ENCODE peak calls at places on chromosomes 16 and 17, in six cellular contexts. V is GM12878, S is stomach, U is ovary, K is lower leg skin, J is right lobe of liver. Y is an unnamed sample.

GRCh38 chr17:22692066-22692800 is 999.9 kb downstream of the KCNJ18 start:
- DNase-seq in S (no peak), J (no peak), U (no peak), K (no peak), V (no peak), Y (no peak)

GRCh38 chr16:68384293-68385255 is 63.7 kb downstream of the SMPD3 start:
- DNase-seq in J (peak), S (no peak), U (no peak), V (no peak), K (no peak), Y (no peak)

GRCh38 chr16:11389083-11389482 is 43.8 kb downstream of the RMI2 start:
- DNase-seq in K (no peak), J (no peak), S (no peak), U (no peak), V (no peak), Y (no peak)

GRCh38 chr17:9906616-9907015 is 1.5 kb upstream of the RCVRN start:
- DNase-seq in J (no peak), K (no peak), S (no peak), U (no peak), V (no peak), Y (no peak)

GRCh38 chr17:21271767-21272166 is 12.7 kb upstream of the MAP2K3 start:
- DNase-seq in K (peak), V (no peak), J (no peak), S (no peak), U (no peak), Y (peak)

GRCh38 chr17:7238418-7239090 is 703 bp downstream of the PHF23 start:
- DNase-seq in K (no peak), V (no peak), J (no peak), S (no peak), U (peak), Y (peak)

GRCh38 chr17:42067371-42068180 is 17.2 kb upstream of the C17orf113 start:
- DNase-seq in V (no peak), U (peak), J (peak), S (peak), K (peak), Y (peak)

GRCh38 chr17:57954421-57955182 is 610 bp downstream of the CUEDC1 start:
- DNase-seq in J (peak), U (peak), S (peak), K (peak), V (no peak), Y (no peak)

GRCh38 chr17:37493249-37494027 is 3.7 kb downstream of the DUSP14 start:
- DNase-seq in J (no peak), K (no peak), U (no peak), V (no peak), S (no peak), Y (no peak)

GRCh38 chr17:1959871-1960569 is 65.1 kb downstream of the RTN4RL1 start:
- DNase-seq in S (no peak), U (peak), V (no peak), K (no peak), J (no peak), Y (no peak)

GRCh38 chr17:83080641-83081560 is 1.5 kb downstream of the METRNL start:
- DNase-seq in U (no peak), S (peak), K (no peak), J (no peak), V (no peak), Y (peak)
- TF ChIP-seq POLR2A in U (no peak), S (no peak), K (no peak), J (peak), V (no peak), Y (no peak)

DNA sequence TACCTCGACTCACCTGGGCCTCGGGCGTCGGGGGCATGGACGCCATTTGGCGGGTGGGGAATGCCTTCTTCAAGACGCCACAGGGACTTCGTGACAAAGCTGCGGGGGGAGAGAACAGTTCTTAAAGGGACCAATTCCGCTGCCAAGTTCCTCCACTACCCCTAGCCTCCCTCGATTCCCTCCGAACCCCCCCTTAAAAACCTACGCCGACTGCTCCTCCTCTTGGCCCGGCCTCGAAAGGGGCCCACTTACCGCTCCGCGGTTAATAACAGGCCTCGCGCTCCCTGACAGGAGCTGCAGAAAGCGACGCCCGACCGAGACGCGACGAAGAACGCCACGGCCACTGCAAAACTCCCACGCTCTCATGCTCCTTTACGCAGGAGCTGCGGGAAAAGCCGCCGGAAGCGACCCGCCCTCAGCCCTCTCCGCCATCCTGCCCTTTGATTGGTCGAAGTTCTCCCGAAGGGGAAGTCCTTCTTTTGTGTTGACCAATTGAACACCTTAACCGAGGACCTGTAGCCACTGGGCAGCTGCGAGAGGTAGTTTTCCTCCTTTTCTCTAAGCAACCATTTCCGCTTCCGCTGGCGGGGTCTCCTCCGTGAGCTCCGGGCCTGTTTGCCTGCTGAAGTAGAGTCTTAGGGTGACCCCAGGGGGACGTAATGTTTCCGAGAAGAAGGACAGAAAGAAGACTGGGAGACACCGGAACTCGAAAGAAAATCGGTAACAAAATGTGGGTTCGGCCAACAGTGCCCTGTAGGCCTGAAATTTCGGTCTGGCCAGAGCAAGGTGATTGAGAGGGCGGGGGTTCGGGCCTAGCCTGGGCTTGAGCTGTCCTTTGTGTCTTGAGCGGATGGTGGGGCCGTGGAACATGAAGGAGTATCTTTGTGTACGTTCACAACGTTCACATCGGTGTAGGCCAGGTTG is at the start of the genes NAA60 and ZNF597:
- DNase-seq in S (peak), J (peak), V (peak), U (peak), K (peak), Y (peak)
- TF ChIP-seq POLR2A in S (no peak), J (peak), V (peak), U (no peak), K (no peak), Y (peak)

GRCh38 chr16:55478827-55479559 is at the start of gene MMP2:
- DNase-seq in J (no peak), K (peak), S (peak), U (peak), V (no peak), Y (no peak)
- TF ChIP-seq POLR2A in J (no peak), K (no peak), S (no peak), U (no peak), V (no peak), Y (no peak)

DNA sequence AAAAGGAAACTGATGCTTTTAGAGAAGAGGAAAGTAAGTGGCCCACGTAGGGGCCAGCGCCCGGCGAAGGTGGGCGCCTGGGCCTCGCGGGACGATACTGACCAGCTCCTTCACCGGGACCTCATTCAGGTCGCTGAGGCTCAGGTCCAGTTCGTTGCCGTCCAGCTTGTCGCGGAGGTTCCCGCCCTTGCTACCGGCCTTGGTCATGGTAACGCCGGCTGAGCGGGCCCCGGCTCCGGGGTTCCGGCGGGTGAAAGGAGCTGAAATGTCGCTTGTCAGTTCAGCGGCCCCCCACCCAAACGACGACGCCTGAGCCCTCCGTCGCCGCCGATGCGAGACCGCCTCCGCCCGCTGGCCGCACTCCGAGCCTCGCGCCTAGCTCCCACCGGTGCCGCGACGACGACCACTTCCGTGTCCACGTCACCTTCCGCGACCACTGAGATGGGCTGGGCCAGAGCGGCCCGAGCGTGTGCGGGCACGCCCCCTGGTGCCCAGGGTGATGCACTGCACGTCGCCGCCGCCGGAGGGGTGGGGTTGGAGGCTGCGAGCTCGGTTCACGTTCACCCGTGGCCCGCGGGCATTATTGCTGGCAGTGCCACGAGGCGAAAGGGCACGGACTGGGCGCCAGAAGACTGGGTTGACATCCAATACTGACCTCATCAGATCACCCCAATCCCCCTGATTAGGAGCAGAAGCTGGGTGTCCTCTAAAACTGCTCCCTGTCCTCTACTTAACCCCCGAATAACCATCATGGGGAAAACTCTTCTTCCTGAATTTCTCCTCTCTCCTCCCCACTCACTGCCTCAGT is at the start of gene LRRC59:
- DNase-seq in J (peak), S (peak), K (peak), V (peak), U (peak), Y (peak)
- TF ChIP-seq POLR2A in J (peak), S (no peak), K (no peak), V (peak), U (peak), Y (peak)

GRCh38 chr16:89318871-89319627 is 101.5 kb downstream of the ZNF778 start:
- DNase-seq in K (no peak), V (no peak), S (no peak), J (peak), U (no peak), Y (no peak)
- TF ChIP-seq POLR2A in K (no peak), V (no peak), S (no peak), J (no peak), U (no peak), Y (no peak)

GRCh38 chr17:62819511-62820221 is 11.6 kb upstream of the MARCHF10 start:
- DNase-seq in J (no peak), S (peak), V (no peak), U (peak), K (peak), Y (no peak)
- TF ChIP-seq POLR2A in J (no peak), S (no peak), V (no peak), U (no peak), K (no peak), Y (no peak)

GRCh38 chr16:31179153-31179746 is 689 bp upstream of the FUS start:
- DNase-seq in S (no peak), V (no peak), U (no peak), J (no peak), K (peak), Y (no peak)
- TF ChIP-seq POLR2A in S (no peak), V (no peak), U (no peak), J (no peak), K (peak), Y (no peak)

DNA sequence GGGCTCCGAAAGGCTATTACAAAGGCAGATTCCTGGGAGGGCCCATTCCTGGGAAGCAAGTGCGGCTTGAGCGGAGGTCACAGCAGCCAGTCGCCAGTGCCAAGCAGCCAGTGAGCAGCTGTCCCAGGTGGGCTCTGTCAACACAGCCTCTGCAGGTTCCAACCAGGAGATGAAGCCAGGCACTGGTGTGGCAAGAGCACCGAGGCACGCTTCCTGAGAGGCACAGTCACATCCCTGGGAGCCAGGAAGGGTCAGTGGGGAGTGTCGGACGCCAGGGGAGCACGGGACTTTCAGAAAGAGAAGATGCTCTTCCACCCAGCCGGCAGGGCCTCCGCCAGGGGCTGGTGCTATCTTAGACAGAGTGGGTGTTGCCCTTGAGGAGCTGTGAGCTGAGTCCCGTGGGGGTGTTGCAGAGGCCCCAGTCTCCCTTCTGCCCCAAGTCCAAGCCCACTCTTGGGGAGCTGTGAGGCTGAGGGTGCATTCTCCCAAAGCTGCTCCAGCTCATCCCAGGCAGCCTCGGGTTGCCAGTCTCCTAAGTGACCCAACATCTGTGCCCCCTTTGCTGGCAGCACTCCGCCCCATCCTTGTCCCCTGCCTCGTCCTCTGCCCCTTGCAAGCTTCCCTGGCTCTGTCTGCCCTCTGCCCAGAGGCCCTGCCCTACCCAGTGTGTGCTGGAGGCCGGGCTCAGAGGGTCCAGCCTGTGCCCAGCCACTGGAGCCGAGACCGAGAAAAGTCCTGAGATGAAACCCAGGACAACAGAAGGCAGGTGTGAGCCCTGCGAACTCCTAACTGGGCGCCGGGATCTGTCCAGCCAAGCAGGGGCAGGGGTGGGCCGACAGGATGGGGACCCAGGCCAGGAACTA is 6.6 kb downstream of the UBALD1 start:
- DNase-seq in U (no peak), J (peak), S (no peak), K (peak), V (no peak), Y (no peak)
- TF ChIP-seq POLR2A in U (no peak), J (no peak), S (no peak), K (no peak), V (no peak), Y (no peak)